ENCODE peak calls at places on chromosomes 7 and 10, in seven cellular contexts. Y is IMR-90, G is AG04450, S is PC-9, P is cardiac muscle cell, D is hepatocyte, M is ovary. Q is an unnamed sample.
A peak's percentile ranks its signal among the peaks of the same experiment; 100 is the strongest.

GRCh38 chr7:127901895-127902703 is 129.1 kb downstream of the LRRC4 start:
- DNase-seq in S (no peak), P (no peak), M (no peak), Y (no peak), G (no peak), D (no peak), Q (no peak)

GRCh38 chr10:123821136-123821535 is 70.5 kb downstream of the CPXM2 start:
- DNase-seq in Y (no peak), P (no peak), S (no peak), M (no peak), D (no peak), G (no peak), Q (no peak)

GRCh38 chr7:152633072-152633471 is 42.9 kb downstream of the XRCC2 start:
- DNase-seq in Y (no peak), G (no peak), D (no peak), M (no peak), S (no peak), P (no peak), Q (no peak)

GRCh38 chr10:76902949-76903348 is 734.7 kb downstream of the KCNMA1 start:
- DNase-seq in M (peak; percentile 24), Y (no peak), P (peak; percentile 84), S (no peak), G (no peak), D (peak; percentile 64), Q (no peak)

GRCh38 chr10:43452356-43452914 is 15.5 kb downstream of the ZNF487 start:
- DNase-seq in S (no peak), G (no peak), P (no peak), Y (no peak), M (no peak), D (no peak), Q (no peak)

GRCh38 chr7:55448526-55448925 is 83.4 kb downstream of the LANCL2 start:
- DNase-seq in G (no peak), D (no peak), S (no peak), P (no peak), M (no peak), Y (no peak), Q (no peak)

GRCh38 chr10:21160116-21160515 is 263.0 kb upstream of the NEBL start:
- DNase-seq in Y (no peak), S (no peak), D (no peak), M (no peak), P (no peak), G (no peak), Q (no peak)

GRCh38 chr10:107163904-107164861 is at the start of gene SORCS1:
- DNase-seq in S (no peak), P (peak; percentile 85), Y (no peak), D (peak; percentile 77), M (no peak), G (no peak), Q (no peak)

GRCh38 chr10:111360260-111360925 is 283.6 kb downstream of the ADRA2A start:
- DNase-seq in Y (no peak), M (peak; percentile 36), D (peak; percentile 60), S (no peak), P (peak; percentile 80), G (no peak), Q (no peak)
- TF ChIP-seq CTCF in Y (peak; percentile 19), M (peak; percentile 33), D (peak; percentile 54), S (peak; percentile 29), P (no peak), G (no peak), Q (no peak)

GRCh38 chr10:45809829-45810228 is 37.5 kb downstream of the AGAP4 start:
- DNase-seq in D (no peak), Y (peak; percentile 6), G (no peak), S (no peak), M (no peak), P (no peak), Q (no peak)
- TF ChIP-seq CTCF in D (peak; percentile 23), Y (peak; percentile 23), G (no peak), S (peak; percentile 32), M (no peak), P (peak; percentile 20), Q (peak; percentile 45)

DNA sequence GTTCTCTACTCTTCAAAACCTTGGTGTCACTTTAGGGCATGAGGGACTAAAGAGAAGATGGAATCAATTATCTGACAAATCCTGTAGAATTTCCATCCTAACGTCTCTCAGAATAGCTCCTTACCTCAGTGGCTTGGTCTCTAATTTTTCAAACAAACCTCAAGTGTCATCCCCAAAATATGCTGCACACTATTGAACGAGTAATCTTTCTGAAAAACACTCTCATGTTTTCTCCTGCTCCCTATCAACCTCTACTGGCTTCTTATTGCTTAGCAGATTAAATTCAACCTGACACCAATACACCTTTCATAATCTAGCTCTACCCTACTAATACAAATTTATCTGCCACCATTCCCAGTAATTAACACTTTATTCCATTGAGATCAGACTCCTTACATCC is 8.5 kb downstream of the CNOT4 start:
- DNase-seq in P (no peak), D (no peak), M (no peak), Y (peak; percentile 58), S (no peak), G (no peak), Q (peak; percentile 63)
- TF ChIP-seq CTCF in P (no peak), D (no peak), M (no peak), Y (peak; percentile 33), S (no peak), G (peak; percentile 27), Q (peak; percentile 50)

GRCh38 chr7:24879281-24879680 is 100.7 kb downstream of the OSBPL3 start:
- DNase-seq in Y (no peak), D (no peak), G (no peak), S (no peak), M (no peak), P (no peak), Q (no peak)

GRCh38 chr7:24882989-24883631 is 96.9 kb downstream of the OSBPL3 start:
- DNase-seq in P (no peak), G (peak; percentile 33), Y (peak; percentile 82), M (no peak), S (no peak), D (no peak), Q (peak; percentile 65)

GRCh38 chr7:24883632-24884013 is 96.4 kb downstream of the OSBPL3 start:
- DNase-seq in S (peak; percentile 55), M (no peak), G (no peak), P (no peak), Y (no peak), D (no peak), Q (no peak)

GRCh38 chr7:24880886-24881285 is 99.1 kb downstream of the OSBPL3 start:
- DNase-seq in M (no peak), G (no peak), P (peak; percentile 19), Y (no peak), D (no peak), S (no peak), Q (no peak)

DNA sequence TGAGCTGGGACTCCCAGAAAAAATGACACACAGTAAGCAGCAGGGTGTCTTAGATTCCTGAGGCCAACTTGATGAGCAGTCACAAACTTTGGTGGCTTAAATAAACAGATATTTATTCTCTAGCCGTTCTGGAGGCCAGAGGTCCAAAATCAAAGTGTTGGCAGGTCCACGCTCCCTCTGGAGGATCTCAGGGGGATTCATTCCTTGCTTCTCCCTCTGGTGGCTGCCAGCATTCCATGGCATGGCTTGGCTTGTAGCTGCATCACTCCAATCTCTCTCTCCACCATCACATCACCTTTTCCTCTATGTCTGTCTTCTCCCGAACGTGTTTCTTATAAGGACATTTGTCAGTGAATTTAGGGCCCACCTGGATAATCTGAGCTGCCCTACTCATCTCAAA is 98.4 kb downstream of the OSBPL3 start:
- DNase-seq in S (no peak), Y (no peak), P (no peak), D (no peak), G (no peak), M (no peak), Q (no peak)
- TF ChIP-seq CTCF in S (no peak), Y (peak; percentile 17), P (no peak), D (no peak), G (peak; percentile 33), M (no peak), Q (peak; percentile 50)

DNA sequence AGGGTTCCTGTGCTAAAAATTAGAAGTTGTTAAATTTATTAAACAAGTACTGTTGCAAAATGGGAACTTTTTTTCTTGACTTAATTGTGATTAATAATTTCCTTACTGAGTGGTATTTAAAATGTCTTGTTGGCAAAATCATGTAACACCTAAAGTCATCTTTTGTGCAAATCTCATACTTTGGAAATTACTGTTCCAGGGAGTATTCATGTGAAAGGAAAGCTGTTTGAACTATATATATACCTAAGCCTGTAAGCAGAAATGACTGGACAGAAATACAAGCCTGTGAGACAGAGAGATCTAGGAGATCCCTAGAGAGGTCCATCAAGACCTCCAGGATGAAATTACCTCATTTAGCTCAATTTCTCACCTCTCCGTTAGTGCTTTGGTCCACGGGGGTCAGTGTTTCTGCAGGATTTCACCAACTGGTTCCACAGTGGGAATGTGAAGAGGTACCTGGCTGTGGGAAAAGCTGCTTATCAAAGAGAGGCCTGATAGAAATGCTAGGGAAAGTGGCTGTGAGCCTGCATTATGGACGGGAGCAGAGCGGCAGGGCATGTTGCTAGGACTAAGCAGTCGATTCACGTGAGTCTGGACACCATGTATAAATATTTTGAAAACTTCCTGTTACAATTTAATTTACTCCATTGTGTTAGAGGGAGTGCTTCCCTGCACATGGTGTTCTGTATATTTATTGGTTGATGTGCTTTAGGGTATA is 7.9 kb downstream of the LUC7L2 start:
- DNase-seq in P (no peak), G (no peak), D (no peak), M (no peak), Y (no peak), S (no peak), Q (no peak)
- TF ChIP-seq CTCF in P (no peak), G (no peak), D (no peak), M (no peak), Y (no peak), S (no peak), Q (no peak)

GRCh38 chr10:16700331-16700730 is 116.9 kb downstream of the RSU1 start:
- DNase-seq in D (no peak), P (no peak), G (no peak), S (no peak), Y (no peak), M (no peak), Q (no peak)
- TF ChIP-seq CTCF in D (no peak), P (no peak), G (no peak), S (no peak), Y (no peak), M (no peak), Q (no peak)

Q was measured in HFFc6.